ENCODE peak calls at places on chromosomes 16 and 17, in eight cellular contexts. G is ovary; W is lung; X is CD4-positive, alpha-beta T cell; Y is thyroid gland; A is effector memory CD4-positive, alpha-beta T cell; L is body of pancreas; V is lower lobe of right lung. C is an unnamed sample.

GRCh38 chr16:66205287-66206167 is 161.0 kb upstream of the CDH5 start:
- DNase-seq in L (no peak), Y (no peak), V (no peak), W (peak), A (no peak), X (no peak), G (no peak), C (no peak)

GRCh38 chr17:77749316-77749715 is 209.2 kb upstream of the TNRC6C start:
- DNase-seq in W (no peak), A (no peak), X (no peak), G (no peak), V (no peak), Y (no peak), L (no peak), C (no peak)

GRCh38 chr17:50931003-50931878 is 65.1 kb upstream of the TOB1 start:
- DNase-seq in W (peak), G (peak), L (peak), A (no peak), V (peak), X (peak), Y (peak), C (peak)

GRCh38 chr17:19354748-19355147 is 7.8 kb downstream of the B9D1 start:
- DNase-seq in W (no peak), A (no peak), Y (no peak), X (no peak), V (no peak), L (no peak), G (no peak), C (no peak)

GRCh38 chr16:13912891-13913290 is 7.1 kb upstream of the ERCC4 start:
- DNase-seq in G (no peak), V (no peak), L (no peak), Y (no peak), W (no peak), A (no peak), X (no peak), C (no peak)

GRCh38 chr17:27233059-27233458 is 60.9 kb upstream of the WSB1 start:
- DNase-seq in A (no peak), Y (peak), W (no peak), L (no peak), G (no peak), X (no peak), V (no peak), C (no peak)

GRCh38 chr17:48840441-48840840 is 9.6 kb downstream of the CALCOCO2 start:
- DNase-seq in Y (no peak), V (no peak), W (no peak), A (no peak), L (no peak), X (no peak), G (no peak), C (no peak)

GRCh38 chr16:3819741-3820724 is 60.5 kb downstream of the CREBBP start:
- DNase-seq in A (no peak), G (peak), V (no peak), X (no peak), L (peak), Y (peak), W (no peak), C (peak)

GRCh38 chr16:88654363-88655052 is 3.7 kb upstream of the CYBA start:
- DNase-seq in X (no peak), A (no peak), G (no peak), V (no peak), Y (no peak), W (no peak), L (no peak), C (no peak)

GRCh38 chr17:16259926-16260325 is 42.9 kb downstream of the PIGL start:
- DNase-seq in X (no peak), G (no peak), A (no peak), Y (no peak), L (no peak), V (peak), W (no peak), C (no peak)

GRCh38 chr17:1644493-1645206 is 882 bp downstream of the SCARF1 start:
- DNase-seq in G (no peak), V (no peak), X (no peak), Y (no peak), A (no peak), W (no peak), L (no peak), C (no peak)

GRCh38 chr17:77144227-77144626 is 3.5 kb downstream of the SEC14L1 start:
- DNase-seq in Y (no peak), W (no peak), A (no peak), X (no peak), V (no peak), G (no peak), L (peak), C (no peak)

GRCh38 chr17:83199500-83200201 is 120.2 kb downstream of the METRNL start:
- DNase-seq in A (no peak), W (peak), G (peak), X (no peak), V (peak), L (peak), Y (no peak), C (no peak)

GRCh38 chr16:74558873-74559272 is 48.0 kb downstream of the GLG1 start:
- DNase-seq in A (no peak), G (no peak), L (no peak), V (no peak), X (no peak), Y (no peak), W (no peak), C (no peak)

GRCh38 chr17:29086628-29087332 is 43.8 kb downstream of the PIPOX start:
- DNase-seq in W (no peak), V (no peak), L (no peak), Y (no peak), A (no peak), G (no peak), X (no peak), C (no peak)

GRCh38 chr17:36149296-36149820 is 27.1 kb downstream of the TBC1D3B start:
- DNase-seq in X (no peak), G (peak), V (no peak), W (no peak), A (no peak), Y (no peak), L (peak), C (no peak)

GRCh38 chr16:75256059-75256870 is 4.8 kb upstream of the BCAR1 start:
- DNase-seq in L (peak), V (peak), G (peak), X (no peak), A (no peak), Y (peak), W (no peak), C (no peak)

GRCh38 chr16:85570735-85571562 is 42.2 kb upstream of the GSE1 start:
- DNase-seq in L (no peak), V (peak), Y (peak), G (no peak), A (peak), W (peak), X (no peak), C (no peak)

GRCh38 chr16:3025032-3026002 is 1.5 kb downstream of the THOC6 start:
- DNase-seq in X (no peak), V (no peak), A (no peak), Y (no peak), L (no peak), W (no peak), G (no peak), C (no peak)

GRCh38 chr17:45131294-45131615 is 1.1 kb downstream of the PLCD3 start:
- DNase-seq in Y (no peak), X (no peak), A (no peak), W (no peak), V (no peak), L (no peak), G (peak), C (no peak)

GRCh38 chr16:2496223-2497115 is 17.3 kb upstream of the ATP6V0C start:
- DNase-seq in W (no peak), X (no peak), V (no peak), L (peak), A (no peak), Y (no peak), G (no peak), C (no peak)

GRCh38 chr16:50313596-50314483 is 47.5 kb downstream of the ADCY7 start:
- DNase-seq in G (peak), W (peak), Y (peak), V (peak), L (no peak), A (peak), X (peak), C (no peak)

GRCh38 chr17:34241062-34241461 is 14.0 kb upstream of the CCL2 start:
- DNase-seq in V (no peak), L (peak), W (no peak), X (no peak), G (peak), Y (peak), A (no peak), C (peak)

GRCh38 chr16:83059237-83059636 is 432.5 kb downstream of the CDH13 start:
- DNase-seq in W (no peak), G (no peak), L (no peak), V (no peak), A (no peak), Y (no peak), X (no peak), C (no peak)

GRCh38 chr17:22203208-22203715 is 510.9 kb downstream of the KCNJ18 start:
- DNase-seq in L (no peak), X (no peak), Y (no peak), G (no peak), W (no peak), V (no peak), A (no peak), C (no peak)

GRCh38 chr17:1577657-1578428 is 15.3 kb upstream of the PITPNA start:
- DNase-seq in L (no peak), X (no peak), G (no peak), A (no peak), Y (no peak), V (no peak), W (no peak), C (no peak)

GRCh38 chr16:24525970-24526559 is 13.3 kb upstream of the RBBP6 start:
- DNase-seq in G (no peak), L (peak), Y (no peak), A (no peak), X (no peak), V (no peak), W (peak), C (no peak)

GRCh38 chr17:15404116-15404730 is 62.8 kb upstream of the TEKT3 start:
- DNase-seq in G (peak), W (no peak), X (no peak), A (no peak), L (no peak), Y (no peak), V (no peak), C (no peak)

GRCh38 chr17:34998205-34998604 is 17.9 kb downstream of the LIG3 start:
- DNase-seq in A (peak), V (peak), L (peak), X (peak), G (no peak), W (peak), Y (peak), C (peak)

GRCh38 chr17:55433629-55434422 is 12.2 kb upstream of the MMD start:
- DNase-seq in G (no peak), Y (no peak), V (no peak), W (peak), X (no peak), A (no peak), L (peak), C (peak)

GRCh38 chr17:14143678-14144077 is 74.4 kb downstream of the COX10 start:
- DNase-seq in G (no peak), W (no peak), Y (no peak), L (peak), V (no peak), A (no peak), X (peak), C (peak)

GRCh38 chr17:17445925-17446665 is 30.7 kb upstream of the MED9 start:
- DNase-seq in A (no peak), L (peak), V (peak), X (no peak), W (peak), Y (peak), G (no peak), C (peak)

GRCh38 chr16:69005641-69006355 is 99.7 kb upstream of the HAS3 start:
- DNase-seq in V (no peak), X (no peak), G (no peak), L (no peak), Y (peak), W (no peak), A (no peak), C (no peak)

GRCh38 chr16:2977440-2977839 is 2.8 kb downstream of the PKMYT1 start:
- DNase-seq in L (peak), Y (peak), V (peak), G (no peak), W (peak), X (no peak), A (no peak), C (peak)

GRCh38 chr17:47905221-47905733 is 9.2 kb downstream of the SP2 start:
- DNase-seq in Y (peak), W (peak), L (peak), A (no peak), V (peak), X (no peak), G (peak), C (peak)

GRCh38 chr17:43719578-43719977 is 39.0 kb downstream of the SOST start:
- DNase-seq in L (no peak), A (no peak), X (no peak), W (no peak), Y (no peak), G (no peak), V (no peak), C (no peak)

GRCh38 chr17:43717913-43718312 is 40.7 kb downstream of the SOST start:
- DNase-seq in L (no peak), G (no peak), A (no peak), Y (no peak), V (no peak), W (no peak), X (no peak), C (no peak)

GRCh38 chr17:43722269-43722619 is 36.3 kb downstream of the SOST start:
- DNase-seq in G (no peak), W (no peak), A (no peak), Y (no peak), X (no peak), L (no peak), V (no peak), C (no peak)

GRCh38 chr17:43721537-43722268 is 36.9 kb downstream of the SOST start:
- DNase-seq in W (no peak), G (no peak), Y (no peak), V (no peak), X (no peak), L (no peak), A (no peak), C (no peak)

GRCh38 chr17:43720311-43721060 is 38.1 kb downstream of the SOST start:
- DNase-seq in X (peak), G (peak), V (peak), A (peak), Y (peak), L (peak), W (peak), C (peak)
- H3K27ac ChIP-seq in X (peak), G (peak), V (peak), A (peak), Y (peak), L (peak), W (peak), C (peak)

GRCh38 chr17:57614742-57615141 is 130.4 kb downstream of the CCDC182 start:
- DNase-seq in X (no peak), V (no peak), W (no peak), G (no peak), A (no peak), L (no peak), Y (no peak), C (no peak)
- H3K27ac ChIP-seq in X (no peak), V (no peak), W (no peak), G (no peak), A (no peak), L (no peak), Y (no peak), C (no peak)

DNA sequence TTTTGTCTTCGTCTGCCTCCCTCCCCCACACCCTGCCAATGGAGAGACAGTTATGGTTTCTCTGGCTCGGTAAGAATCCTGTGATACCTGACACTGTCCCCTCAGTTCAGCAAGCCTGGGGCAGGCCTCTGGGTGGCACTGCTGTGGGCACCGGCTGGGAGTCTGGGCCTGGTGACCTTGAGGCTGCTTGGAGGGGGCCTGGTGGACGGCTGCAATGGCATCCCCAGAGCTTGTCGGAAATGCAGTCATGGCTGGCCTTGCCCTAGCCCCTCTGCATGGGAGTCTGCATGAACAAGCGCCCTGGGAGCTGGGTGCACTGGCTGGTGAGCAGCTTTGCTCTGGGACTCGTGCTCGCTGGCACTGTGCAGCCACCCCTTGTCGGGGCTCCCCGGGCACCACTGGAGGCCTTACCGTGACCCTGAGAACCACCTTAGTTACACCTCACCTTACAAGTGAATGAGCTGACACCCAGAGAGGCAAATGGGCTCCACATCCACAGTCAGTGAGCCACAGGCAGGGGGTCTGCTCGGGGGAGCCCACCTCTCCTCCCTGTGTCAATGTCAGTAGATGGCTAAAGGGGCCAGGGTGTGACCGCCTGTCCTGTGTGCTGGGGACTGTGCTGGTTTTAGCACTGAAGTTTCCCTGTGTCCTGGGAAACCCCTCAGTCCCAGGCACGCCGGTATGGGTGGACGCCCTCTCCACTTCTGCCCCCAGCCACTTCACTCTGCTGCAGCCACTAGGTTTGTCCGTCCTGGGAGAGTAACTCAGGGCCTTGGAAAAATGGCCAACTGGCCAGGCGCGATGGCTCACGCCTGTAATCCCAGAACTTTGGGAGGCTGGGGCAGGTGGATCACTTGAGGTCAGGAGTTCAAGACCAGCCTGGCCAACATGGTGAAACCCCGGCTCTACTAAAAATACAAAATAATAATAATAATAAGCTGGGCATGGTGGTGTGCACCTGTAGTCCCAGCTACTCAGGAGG is 1.4 kb downstream of the LGALS3BP start:
- DNase-seq in Y (peak), W (no peak), X (no peak), L (no peak), A (no peak), G (no peak), V (no peak), C (no peak)
- H3K27ac ChIP-seq in Y (peak), W (peak), X (no peak), L (peak), A (no peak), G (peak), V (peak), C (peak)

GRCh38 chr17:63578769-63579111 is 22.0 kb upstream of the TACO1 start:
- DNase-seq in X (no peak), G (no peak), W (no peak), Y (no peak), V (no peak), L (no peak), A (no peak), C (no peak)

GRCh38 chr17:63579633-63580032 is 21.1 kb upstream of the TACO1 start:
- DNase-seq in X (no peak), V (no peak), W (no peak), A (no peak), G (no peak), L (peak), Y (no peak), C (no peak)

GRCh38 chr17:63573634-63574033 is 23.4 kb downstream of the DCAF7 start:
- DNase-seq in W (no peak), X (no peak), V (no peak), L (no peak), A (no peak), G (no peak), Y (no peak), C (no peak)

GRCh38 chr17:63578027-63578768 is 22.5 kb upstream of the TACO1 start:
- DNase-seq in Y (no peak), X (no peak), A (no peak), L (no peak), V (no peak), W (no peak), G (no peak), C (no peak)
- H3K27ac ChIP-seq in Y (no peak), X (no peak), A (no peak), L (no peak), V (peak), W (no peak), G (no peak), C (no peak)

GRCh38 chr17:40844671-40845107 is 22.3 kb upstream of the KRT10 start:
- DNase-seq in L (no peak), Y (no peak), V (no peak), G (no peak), W (no peak), A (no peak), X (no peak), C (no peak)
- H3K27ac ChIP-seq in L (no peak), Y (no peak), V (no peak), G (no peak), W (no peak), A (no peak), X (no peak), C (no peak)